ENCODE peak calls at places on chromosomes 2 and 18, in four cellular contexts. F, O, W and I are unnamed samples.
A peak's percentile ranks its signal among the peaks of the same experiment; 100 is the strongest.

GRCh38 chr18:56148373-56148772 is 490.0 kb downstream of the TXNL1 start:
- DNase-seq in W (no peak), O (no peak), F (no peak), I (no peak)

GRCh38 chr18:45295388-45295787 is 319.9 kb upstream of the SLC14A2 start:
- DNase-seq in F (no peak), W (no peak), O (no peak), I (no peak)

GRCh38 chr2:222358876-222359275 is 60.1 kb upstream of the PAX3 start:
- DNase-seq in O (no peak), F (no peak), W (no peak), I (no peak)

GRCh38 chr18:11260963-11261441 is 111.6 kb upstream of the PIEZO2 start:
- DNase-seq in F (no peak), O (no peak), W (no peak), I (no peak)

GRCh38 chr2:218471982-218472381 is 53.1 kb downstream of the VIL1 start:
- DNase-seq in W (no peak), F (no peak), O (no peak), I (peak; percentile 26)

GRCh38 chr2:219025637-219026585 is 15.4 kb downstream of the CFAP65 start:
- DNase-seq in O (no peak), W (no peak), F (no peak), I (no peak)

GRCh38 chr2:98501896-98502295 is 57.2 kb downstream of the INPP4A start:
- DNase-seq in W (no peak), O (no peak), F (no peak), I (no peak)

GRCh38 chr2:181354626-181355025 is 102.6 kb upstream of the ITGA4 start:
- DNase-seq in O (peak; percentile 2), F (no peak), W (no peak), I (no peak)

GRCh38 chr2:236165491-236166156 is 2.6 kb downstream of the GBX2 start:
- DNase-seq in O (no peak), F (no peak), W (no peak), I (no peak)

GRCh38 chr2:141699573-141699972 is 431.2 kb downstream of the LRP1B start:
- DNase-seq in O (no peak), W (no peak), F (no peak), I (no peak)

GRCh38 chr2:134253117-134253704 is 661 bp upstream of the MGAT5 start:
- DNase-seq in F (no peak), W (no peak), O (no peak), I (no peak)

GRCh38 chr2:112876971-112877361 is 34.0 kb upstream of the IL37 start:
- DNase-seq in O (no peak), W (no peak), F (no peak), I (no peak)

GRCh38 chr2:10452334-10452733 is 4.2 kb upstream of the ODC1 start:
- DNase-seq in F (no peak), O (peak; percentile 93), W (peak; percentile 82), I (no peak)

GRCh38 chr2:12452211-12452610 is 264.5 kb upstream of the TRIB2 start:
- DNase-seq in F (no peak), O (no peak), W (no peak), I (no peak)

GRCh38 chr2:1510184-1510583 is 96.9 kb downstream of the TPO start:
- DNase-seq in W (no peak), O (no peak), F (no peak), I (no peak)

GRCh38 chr2:10360460-10361219 is 57.9 kb downstream of the HPCAL1 start:
- DNase-seq in W (no peak), O (no peak), F (no peak), I (no peak)

GRCh38 chr2:107361951-107362350 is 464.7 kb upstream of the RGPD4 start:
- DNase-seq in W (no peak), F (no peak), O (no peak), I (no peak)

GRCh38 chr2:44168684-44169154 is at the start of gene PPM1B:
- DNase-seq in W (peak; percentile 99), F (peak; percentile 99), O (no peak), I (peak; percentile 98)

GRCh38 chr18:47174545-47175116 is 1.5 kb downstream of the IER3IP1 start:
- DNase-seq in O (no peak), W (no peak), F (no peak), I (no peak)

GRCh38 chr2:217332392-217332791 is 472.5 kb upstream of the TNP1 start:
- DNase-seq in F (no peak), W (no peak), O (no peak), I (no peak)

GRCh38 chr2:217330647-217331046 is 470.8 kb upstream of the TNP1 start:
- DNase-seq in F (no peak), O (no peak), W (no peak), I (no peak)

GRCh38 chr2:217329023-217329431 is 469.2 kb upstream of the TNP1 start:
- DNase-seq in W (no peak), O (no peak), F (no peak), I (no peak)

GRCh38 chr2:217332866-217333265 is 473.0 kb upstream of the TNP1 start:
- DNase-seq in W (no peak), F (no peak), O (no peak), I (no peak)

GRCh38 chr2:217331577-217332139 is 471.8 kb upstream of the TNP1 start:
- DNase-seq in F (no peak), O (peak; percentile 19), W (no peak), I (no peak)
- TF ChIP-seq EP300 in F (no peak), O (peak; percentile 42), W (no peak), I (peak; percentile 47)

DNA sequence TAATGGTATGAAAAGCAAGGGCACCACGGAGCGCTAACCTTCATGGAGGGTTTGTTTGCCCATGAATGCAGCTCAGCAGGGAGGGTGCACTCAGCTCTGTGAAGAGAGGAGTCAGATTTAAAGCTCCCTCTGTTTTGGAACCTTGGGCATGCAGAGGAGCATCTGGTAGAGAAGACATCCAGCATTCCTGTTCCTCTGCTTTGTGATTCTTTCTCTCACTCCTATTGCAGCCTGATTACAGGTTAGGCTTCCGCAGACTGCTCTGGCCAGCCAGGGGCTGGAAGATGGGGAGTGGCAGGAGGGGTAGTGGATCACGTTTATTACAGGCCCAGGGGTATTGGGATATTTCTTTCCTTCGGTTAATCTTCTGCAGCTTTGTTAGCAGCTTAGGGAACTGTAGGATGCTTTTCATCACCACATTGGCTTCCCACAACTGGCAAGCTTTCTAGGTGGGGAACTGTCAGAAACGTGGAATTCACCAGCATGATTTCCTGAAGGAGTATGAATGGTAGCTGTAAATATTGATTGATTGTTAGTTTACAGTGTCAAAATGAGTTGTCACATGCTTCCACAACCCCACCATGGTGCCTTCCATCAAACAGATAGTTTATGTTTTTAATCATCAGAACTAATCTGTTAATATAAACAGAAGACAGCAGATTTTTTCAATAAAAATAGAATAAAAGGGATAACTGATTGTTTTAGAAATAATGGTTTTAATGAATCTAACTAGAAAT is 201.1 kb downstream of the VAPA start:
- DNase-seq in W (no peak), F (no peak), O (no peak), I (no peak)
- TF ChIP-seq EP300 in W (no peak), F (no peak), O (no peak), I (no peak)

GRCh38 chr18:13726228-13726971 is at the start of the genes FAM210A and RNMT:
- DNase-seq in F (peak; percentile 96), W (peak; percentile 97), O (peak; percentile 56), I (peak; percentile 90)
- TF ChIP-seq EP300 in F (peak; percentile 77), W (peak; percentile 13), O (no peak), I (peak; percentile 98)

GRCh38 chr2:68193144-68193543 is 35.5 kb downstream of the PNO1 start:
- DNase-seq in W (no peak), O (no peak), F (no peak), I (no peak)
- TF ChIP-seq EP300 in W (no peak), O (no peak), F (no peak), I (no peak)

GRCh38 chr2:174153757-174154680 is 94.3 kb downstream of the OLA1 start:
- DNase-seq in W (no peak), O (no peak), F (no peak), I (no peak)

GRCh38 chr2:174145827-174146226 is 102.5 kb downstream of the OLA1 start:
- DNase-seq in O (no peak), F (no peak), W (no peak), I (no peak)

GRCh38 chr2:174148833-174149232 is 99.5 kb downstream of the OLA1 start:
- DNase-seq in F (no peak), O (no peak), W (no peak), I (no peak)

DNA sequence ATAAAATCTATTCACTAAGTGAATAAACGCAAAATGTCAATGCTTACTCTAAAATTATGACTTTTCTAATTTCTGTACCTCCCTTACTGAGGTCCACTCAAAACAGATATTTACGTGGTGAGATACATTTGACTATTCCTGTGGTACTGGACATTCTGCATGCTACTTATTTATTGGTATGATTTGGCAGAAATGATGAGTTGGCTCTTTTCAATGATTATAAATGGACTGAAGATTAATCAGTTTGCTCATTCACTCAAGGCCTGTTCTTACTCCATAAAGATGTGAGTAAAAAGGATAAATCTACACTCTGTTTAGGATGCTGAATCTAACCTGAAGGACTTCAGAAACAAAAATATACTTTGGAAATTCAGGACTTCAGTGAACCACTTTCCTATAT is 98.8 kb downstream of the OLA1 start:
- DNase-seq in F (no peak), W (no peak), O (no peak), I (no peak)
- TF ChIP-seq EP300 in F (no peak), W (no peak), O (no peak), I (no peak)

GRCh38 chr2:187617925-187618324 is 63.7 kb upstream of the TFPI start:
- DNase-seq in O (no peak), W (no peak), F (no peak), I (no peak)
- TF ChIP-seq EP300 in O (no peak), W (no peak), F (no peak), I (no peak)

GRCh38 chr2:202871161-202872141 is at the start of gene ICA1L:
- DNase-seq in O (peak; percentile 26), W (peak; percentile 56), F (peak; percentile 87), I (peak; percentile 28)
- TF ChIP-seq EP300 in O (no peak), W (no peak), F (no peak), I (no peak)

GRCh38 chr2:62194558-62195420 is 1.1 kb upstream of the B3GNT2 start:
- DNase-seq in O (no peak), F (peak; percentile 58), W (peak; percentile 14), I (no peak)
- TF ChIP-seq EP300 in O (no peak), F (no peak), W (no peak), I (no peak)

GRCh38 chr2:105521616-105522015 is 122.8 kb upstream of the FHL2 start:
- DNase-seq in W (no peak), F (no peak), O (no peak), I (no peak)

GRCh38 chr2:105525201-105525600 is 126.3 kb upstream of the FHL2 start:
- DNase-seq in F (no peak), W (no peak), O (no peak), I (no peak)

GRCh38 chr2:105521176-105521575 is 122.3 kb upstream of the FHL2 start:
- DNase-seq in O (peak; percentile 18), W (no peak), F (no peak), I (no peak)

GRCh38 chr2:105519516-105519915 is 120.7 kb upstream of the FHL2 start:
- DNase-seq in O (no peak), W (no peak), F (no peak), I (no peak)

GRCh38 chr2:105522645-105523044 is 123.8 kb upstream of the FHL2 start:
- DNase-seq in O (no peak), F (peak; percentile 68), W (no peak), I (no peak)
- TF ChIP-seq EP300 in O (no peak), F (no peak), W (no peak), I (no peak)